ENCODE peak calls at places on chromosomes 5 and 9, in eight cellular contexts. M, Z, N, Q, E, B, X and V are unnamed samples. For H3K36me3, the result is how much of the 10 kb centered on the place peaks cover.

GRCh38 chr9:106799146-106799545 is 63.8 kb upstream of the ZNF462 start:
- DNase-seq in M (no peak), Z (no peak), N (peak), Q (no peak), E (peak), B (no peak), X (no peak), V (no peak)

GRCh38 chr5:163503106-163504090 is 2.0 kb upstream of the MAT2B start:
- DNase-seq in M (no peak), Z (peak), N (peak), Q (peak), E (peak), B (peak), X (no peak), V (no peak)

GRCh38 chr9:34405719-34406118 is 29.0 kb upstream of the MYORG start:
- DNase-seq in M (no peak), Z (no peak), N (no peak), Q (no peak), E (no peak), B (no peak), X (no peak), V (no peak)

GRCh38 chr9:2022560-2022959 is 7.4 kb downstream of the SMARCA2 start:
- DNase-seq in M (peak), Z (no peak), N (no peak), Q (no peak), E (no peak), B (no peak), X (no peak), V (no peak)

GRCh38 chr9:118121361-118121760 is 417.2 kb downstream of the TLR4 start:
- DNase-seq in M (no peak), Z (no peak), N (no peak), Q (no peak), E (no peak), B (no peak), X (no peak), V (no peak)

GRCh38 chr5:74056102-74056788 is 430.2 kb downstream of the ARHGEF28 start:
- DNase-seq in M (no peak), Z (no peak), N (no peak), Q (no peak), E (no peak), B (no peak), X (no peak), V (no peak)

GRCh38 chr9:71819115-71819739 is 50.9 kb upstream of the CEMIP2 start:
- DNase-seq in M (peak), Z (peak), N (peak), Q (peak), E (no peak), B (no peak), X (no peak), V (no peak)

GRCh38 chr5:149777382-149777781 is 47.3 kb downstream of the PPARGC1B start:
- DNase-seq in M (no peak), Z (no peak), N (no peak), Q (no peak), E (no peak), B (no peak), X (no peak), V (no peak)

GRCh38 chr5:126594676-126595485 is at the start of gene ALDH7A1:
- DNase-seq in M (no peak), Z (peak), N (peak), Q (peak), E (peak), B (peak), X (peak), V (no peak)

GRCh38 chr9:93597871-93598646 is 21.7 kb downstream of the PHF2 start:
- DNase-seq in M (no peak), Z (no peak), N (no peak), Q (no peak), E (no peak), B (no peak), X (no peak), V (no peak)

GRCh38 chr9:137437691-137438590 is 3.2 kb downstream of the ENTPD8 start:
- DNase-seq in M (no peak), Z (no peak), N (no peak), Q (no peak), E (no peak), B (no peak), X (no peak), V (no peak)

GRCh38 chr9:35718726-35719511 is 13.1 kb downstream of the TLN1 start:
- DNase-seq in M (no peak), Z (no peak), N (no peak), Q (no peak), E (no peak), B (no peak), X (no peak), V (no peak)

GRCh38 chr9:133460405-133461175 is 812 bp downstream of the CACFD1 start:
- DNase-seq in M (no peak), Z (no peak), N (peak), Q (peak), E (no peak), B (peak), X (no peak), V (no peak)

GRCh38 chr9:78934880-78935279 is 636.9 kb upstream of the TLE4 start:
- DNase-seq in M (no peak), Z (no peak), N (no peak), Q (no peak), E (no peak), B (no peak), X (no peak), V (no peak)

GRCh38 chr9:69184266-69184665 is 10.2 kb downstream of the TJP2 start:
- DNase-seq in M (no peak), Z (no peak), N (no peak), Q (no peak), E (no peak), B (no peak), X (no peak), V (no peak)

GRCh38 chr5:8005416-8005815 is 136.5 kb downstream of the MTRR start:
- DNase-seq in M (no peak), Z (no peak), N (no peak), Q (no peak), E (no peak), B (no peak), X (no peak), V (no peak)

GRCh38 chr5:72191404-72191803 is 84.1 kb downstream of the MAP1B start:
- DNase-seq in M (no peak), Z (no peak), N (no peak), Q (no peak), E (no peak), B (no peak), X (no peak), V (no peak)

GRCh38 chr9:92759990-92760893 is 4.4 kb downstream of the BICD2 start:
- DNase-seq in M (no peak), Z (no peak), N (no peak), Q (no peak), E (no peak), B (peak), X (no peak), V (no peak)

GRCh38 chr5:169411016-169411788 is 110.3 kb upstream of the SLIT3 start:
- DNase-seq in M (no peak), Z (no peak), N (no peak), Q (no peak), E (no peak), B (no peak), X (no peak), V (no peak)
- H3K36me3 ChIP-seq in M (under half), Z (under half), N (under half), Q (under half), E (under half), B (under half), X (under half), V (under half)

DNA sequence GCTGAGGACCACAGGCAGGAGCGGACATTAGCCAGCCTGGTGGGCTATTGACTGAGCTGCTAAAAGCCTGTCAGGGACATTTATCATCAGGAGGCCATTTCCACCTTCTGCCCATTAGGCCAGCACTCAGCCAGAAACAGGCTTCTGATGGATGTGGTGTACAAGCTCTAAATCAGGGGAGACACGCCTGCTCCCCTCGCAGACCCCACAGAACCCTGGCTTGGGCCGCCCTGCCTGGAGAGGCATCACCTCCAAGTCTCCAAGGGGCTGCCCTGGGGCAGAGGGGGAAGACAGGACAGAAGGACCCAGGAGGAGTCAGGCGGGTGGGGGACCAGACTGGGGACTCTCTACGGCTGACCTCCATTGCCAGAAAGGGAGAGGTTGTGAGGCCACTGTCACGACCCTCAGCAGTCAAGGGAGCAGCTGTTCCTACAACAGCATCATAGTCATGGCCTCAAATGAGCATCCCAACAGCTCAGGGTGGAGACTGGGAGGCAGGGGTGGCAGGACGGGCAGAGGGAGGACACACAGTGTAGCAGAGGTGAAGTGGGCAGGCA is 24.0 kb upstream of the TRIM14 start:
- DNase-seq in M (no peak), Z (no peak), N (no peak), Q (no peak), E (no peak), B (no peak), X (no peak), V (no peak)
- H3K27ac ChIP-seq in M (no peak), Z (no peak), N (no peak), Q (peak), E (no peak), B (no peak), X (peak), V (no peak)

DNA sequence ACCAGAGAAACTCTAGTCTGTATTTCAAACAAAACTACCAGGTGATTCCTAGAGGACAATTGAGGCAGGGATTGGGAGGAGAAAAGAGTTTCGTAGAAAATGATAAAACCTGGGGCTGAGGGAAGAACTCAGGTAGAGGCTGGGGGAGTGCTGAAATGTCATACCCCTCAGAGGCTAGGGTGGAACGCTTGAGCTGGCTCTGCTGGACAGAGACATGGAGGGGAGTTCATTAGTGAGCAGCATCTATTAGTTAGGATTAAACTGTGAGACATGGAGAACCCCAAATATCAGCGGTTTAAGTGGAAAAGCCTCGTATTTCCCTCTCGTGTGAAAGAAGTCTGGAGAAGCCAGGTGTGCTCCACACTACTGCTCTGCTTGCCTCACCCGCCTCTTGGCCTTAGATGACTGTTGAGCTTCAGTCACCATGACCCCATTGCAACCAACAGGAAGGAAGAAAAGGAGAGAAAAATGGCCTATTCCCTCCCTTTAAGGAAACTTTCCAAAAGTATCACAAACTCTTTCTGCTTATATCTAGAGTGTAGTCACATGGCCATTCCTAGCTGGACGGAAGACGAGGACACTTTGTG is 53.7 kb upstream of the ABCA1 start:
- DNase-seq in M (no peak), Z (no peak), N (no peak), Q (no peak), E (no peak), B (no peak), X (no peak), V (no peak)
- H3K4me3 ChIP-seq in M (no peak), Z (no peak), N (no peak), Q (no peak), E (no peak), B (no peak), X (no peak), V (no peak)

GRCh38 chr5:177612215-177612673 is 12.3 kb downstream of the B4GALT7 start:
- DNase-seq in M (no peak), Z (no peak), N (no peak), Q (no peak), E (no peak), B (no peak), X (no peak), V (no peak)
- H3K36me3 ChIP-seq in M (under half), Z (under half), N (under half), Q (under half), E (under half), B (under half), X (under half), V (under half)

GRCh38 chr5:139698461-139699146 is 50.5 kb downstream of the CXXC5 start:
- DNase-seq in M (no peak), Z (no peak), N (peak), Q (peak), E (no peak), B (peak), X (no peak), V (no peak)

GRCh38 chr5:139700711-139701693 is 52.9 kb downstream of the CXXC5 start:
- DNase-seq in M (no peak), Z (no peak), N (peak), Q (no peak), E (no peak), B (no peak), X (no peak), V (no peak)

GRCh38 chr5:139696894-139697658 is 48.9 kb downstream of the CXXC5 start:
- DNase-seq in M (no peak), Z (no peak), N (peak), Q (peak), E (no peak), B (peak), X (no peak), V (no peak)

GRCh38 chr5:139696167-139696893 is 48.2 kb downstream of the CXXC5 start:
- DNase-seq in M (no peak), Z (no peak), N (no peak), Q (no peak), E (no peak), B (no peak), X (no peak), V (no peak)

DNA sequence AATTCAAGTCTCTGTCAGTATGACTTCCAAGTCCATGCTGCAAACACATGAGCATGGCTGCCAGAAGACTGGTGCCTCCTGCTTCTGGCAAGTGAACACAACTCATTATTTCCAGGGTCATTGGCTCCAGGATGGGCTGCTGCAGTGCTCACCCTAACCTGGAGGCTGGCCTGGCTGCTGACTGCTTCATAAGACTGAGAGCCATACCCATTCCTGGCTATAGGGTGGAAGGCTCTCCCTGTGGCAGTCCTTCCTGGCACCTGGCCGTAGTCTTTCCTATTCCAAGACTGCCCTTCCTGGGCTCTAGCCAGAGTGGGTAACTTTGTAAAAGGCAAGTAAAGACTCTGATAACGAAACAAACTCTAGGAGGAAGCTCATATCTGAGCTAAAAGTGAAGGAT is 51.2 kb downstream of the CXXC5 start:
- DNase-seq in M (no peak), Z (no peak), N (no peak), Q (no peak), E (no peak), B (no peak), X (no peak), V (no peak)
- H3K27ac ChIP-seq in M (no peak), Z (no peak), N (no peak), Q (peak), E (no peak), B (no peak), X (peak), V (no peak)